ENCODE peak calls at places on chromosomes 4 and X, in eight cellular contexts. N, S, T, C, L, W, Z and U are unnamed samples.

GRCh38 chr4:42927946-42928345 is 35.4 kb downstream of the GRXCR1 start:
- DNase-seq in N (no peak), S (no peak), T (no peak), C (peak; percentile 50), L (no peak), W (no peak), Z (no peak), U (no peak)

GRCh38 chrX:103687073-103687695 is 685 bp upstream of the MORF4L2 start:
- DNase-seq in N (peak; percentile 89), S (peak; percentile 82), T (no peak), C (no peak), L (peak; percentile 88), W (peak; percentile 88), Z (peak; percentile 81), U (peak; percentile 85)

GRCh38 chr4:55123791-55124190 is 1.6 kb downstream of the KDR start:
- DNase-seq in N (no peak), S (no peak), T (no peak), C (no peak), L (no peak), W (no peak), Z (no peak), U (no peak)

GRCh38 chrX:148632444-148632843 is 132.0 kb downstream of the AFF2 start:
- DNase-seq in N (no peak), S (no peak), T (no peak), C (no peak), L (no peak), W (no peak), Z (no peak), U (no peak)

GRCh38 chr4:1192091-1192492 is 19.7 kb upstream of the SPON2 start:
- DNase-seq in N (peak; percentile 98), S (peak; percentile 99), T (peak; percentile 95), C (peak; percentile 87), L (no peak), W (no peak), Z (no peak), U (no peak)

GRCh38 chrX:30824275-30824674 is 64.8 kb downstream of the TAB3 start:
- DNase-seq in N (no peak), S (no peak), T (no peak), C (no peak), L (no peak), W (no peak), Z (no peak), U (no peak)

GRCh38 chr4:141609243-141609642 is 27.1 kb upstream of the IL15 start:
- DNase-seq in N (no peak), S (no peak), T (no peak), C (peak; percentile 27), L (no peak), W (no peak), Z (no peak), U (no peak)

GRCh38 chr4:4901877-4902276 is 42.4 kb downstream of the MSX1 start:
- DNase-seq in N (no peak), S (no peak), T (no peak), C (no peak), L (no peak), W (no peak), Z (no peak), U (no peak)

GRCh38 chrX:97529801-97530200 is 646.1 kb downstream of the RPA4 start:
- DNase-seq in N (peak; percentile 82), S (peak; percentile 71), T (peak; percentile 68), C (no peak), L (no peak), W (peak; percentile 48), Z (no peak), U (no peak)

GRCh38 chr4:6342530-6343293 is 73.1 kb downstream of the WFS1 start:
- DNase-seq in N (peak; percentile 17), S (no peak), T (peak; percentile 38), C (no peak), L (no peak), W (no peak), Z (no peak), U (no peak)

GRCh38 chr4:4647041-4647440 is 105.2 kb upstream of the STX18 start:
- DNase-seq in N (no peak), S (no peak), T (peak; percentile 35), C (no peak), L (no peak), W (no peak), Z (no peak), U (no peak)

GRCh38 chrX:140480765-140481164 is 24.1 kb downstream of the SOX3 start:
- DNase-seq in N (no peak), S (peak; percentile 42), T (no peak), C (no peak), L (no peak), W (no peak), Z (no peak), U (no peak)

GRCh38 chr4:115234405-115235093 is 121.1 kb upstream of the NDST4 start:
- DNase-seq in N (peak; percentile 20), S (no peak), T (no peak), C (no peak), L (no peak), W (no peak), Z (no peak), U (no peak)

GRCh38 chrX:6151971-6152370 is 76.7 kb downstream of the NLGN4X start:
- DNase-seq in N (no peak), S (no peak), T (no peak), C (no peak), L (no peak), W (no peak), Z (no peak), U (no peak)

GRCh38 chr4:337932-338758 is 531 bp downstream of the ZNF141 start:
- DNase-seq in N (peak; percentile 54), S (peak; percentile 61), T (peak; percentile 37), C (no peak), L (peak; percentile 82), W (peak; percentile 78), Z (no peak), U (peak; percentile 77)

GRCh38 chrX:17792842-17793241 is 55.5 kb downstream of the SCML1 start:
- DNase-seq in N (no peak), S (no peak), T (no peak), C (no peak), L (no peak), W (no peak), Z (no peak), U (no peak)

GRCh38 chr4:24689212-24689611 is 104.9 kb upstream of the DHX15 start:
- DNase-seq in N (no peak), S (no peak), T (no peak), C (no peak), L (no peak), W (no peak), Z (no peak), U (no peak)

GRCh38 chr4:187085339-187085738 is 361.7 kb upstream of the FAT1 start:
- DNase-seq in N (no peak), S (no peak), T (no peak), C (no peak), L (no peak), W (no peak), Z (no peak), U (no peak)

GRCh38 chr4:183905593-183906485 is 732 bp downstream of the STOX2 start:
- DNase-seq in N (peak; percentile 40), S (peak; percentile 25), T (peak; percentile 16), C (peak; percentile 13), L (peak; percentile 24), W (no peak), Z (no peak), U (peak; percentile 73)

GRCh38 chrX:66015152-66015827 is 24.6 kb downstream of the VSIG4 start:
- DNase-seq in N (no peak), S (no peak), T (peak; percentile 2), C (no peak), L (peak; percentile 59), W (peak; percentile 29), Z (peak; percentile 16), U (no peak)

GRCh38 chr4:109040441-109040840 is 262.0 kb downstream of the COL25A1 start:
- DNase-seq in N (no peak), S (peak; percentile 27), T (peak; percentile 38), C (no peak), L (no peak), W (no peak), Z (no peak), U (no peak)

GRCh38 chrX:109352121-109352556 is 129.7 kb downstream of the GUCY2F start:
- DNase-seq in N (peak; percentile 75), S (peak; percentile 33), T (peak; percentile 67), C (no peak), L (no peak), W (no peak), Z (no peak), U (no peak)

GRCh38 chrX:137031517-137032377 is 2.0 kb downstream of the GPR101 start:
- DNase-seq in N (peak; percentile 52), S (peak; percentile 39), T (peak; percentile 43), C (no peak), L (peak; percentile 25), W (peak; percentile 31), Z (peak; percentile 16), U (no peak)